ENCODE peak calls at places on chromosome 12, in nine cellular contexts. One of them, this sample, is unnamed.

GRCh38 chr12:94033767-94034166 is 114.6 kb upstream of the PLXNC1 start:
- DNase-seq in PC-3: no peak
- DNase-seq in HepG2: no peak
- DNase-seq in NT2/D1: no peak
- DNase-seq in IMR-90: no peak
- DNase-seq in neural progenitor cell: no peak
- DNase-seq in DND-41: no peak
- DNase-seq in neuronal stem cell: no peak
- DNase-seq in mammary epithelial cell: no peak
- DNase-seq in this sample: no peak

GRCh38 chr12:5778823-5779222 is 166.2 kb downstream of the ANO2 start:
- DNase-seq in HepG2: no peak
- DNase-seq in DND-41: no peak
- DNase-seq in mammary epithelial cell: no peak
- DNase-seq in NT2/D1: no peak
- DNase-seq in IMR-90: no peak
- DNase-seq in PC-3: no peak
- DNase-seq in neural progenitor cell: no peak
- DNase-seq in neuronal stem cell: no peak
- DNase-seq in this sample: no peak

GRCh38 chr12:48782457-48783395 is 6.2 kb downstream of the ADCY6 start:
- DNase-seq in NT2/D1: no peak
- DNase-seq in neuronal stem cell: no peak
- DNase-seq in IMR-90: no peak
- DNase-seq in mammary epithelial cell: no peak
- DNase-seq in neural progenitor cell: no peak
- DNase-seq in HepG2: no peak
- DNase-seq in PC-3: no peak
- DNase-seq in DND-41: no peak
- DNase-seq in this sample: no peak

GRCh38 chr12:117282490-117282889 is 78.9 kb downstream of the NOS1 start:
- DNase-seq in IMR-90: no peak
- DNase-seq in neuronal stem cell: no peak
- DNase-seq in DND-41: no peak
- DNase-seq in neural progenitor cell: no peak
- DNase-seq in mammary epithelial cell: no peak
- DNase-seq in NT2/D1: no peak
- DNase-seq in PC-3: peak; percentile 59
- DNase-seq in HepG2: no peak
- DNase-seq in this sample: no peak

GRCh38 chr12:122527478-122527944 is 462 bp downstream of the KNTC1 start:
- DNase-seq in neuronal stem cell: no peak
- DNase-seq in neural progenitor cell: peak; percentile 51
- DNase-seq in IMR-90: peak; percentile 21
- DNase-seq in NT2/D1: no peak
- DNase-seq in PC-3: peak; percentile 47
- DNase-seq in DND-41: peak; percentile 62
- DNase-seq in mammary epithelial cell: peak; percentile 35
- DNase-seq in HepG2: no peak
- DNase-seq in this sample: peak; percentile 44

GRCh38 chr12:92519284-92519683 is 183.5 kb upstream of the PLEKHG7 start:
- DNase-seq in DND-41: no peak
- DNase-seq in IMR-90: no peak
- DNase-seq in HepG2: no peak
- DNase-seq in mammary epithelial cell: no peak
- DNase-seq in NT2/D1: no peak
- DNase-seq in neural progenitor cell: no peak
- DNase-seq in PC-3: no peak
- DNase-seq in neuronal stem cell: no peak
- DNase-seq in this sample: no peak

GRCh38 chr12:95601626-95602025 is 50.4 kb upstream of the USP44 start:
- DNase-seq in IMR-90: peak; percentile 94
- DNase-seq in HepG2: no peak
- DNase-seq in DND-41: no peak
- DNase-seq in PC-3: peak; percentile 89
- DNase-seq in mammary epithelial cell: no peak
- DNase-seq in NT2/D1: no peak
- DNase-seq in neuronal stem cell: no peak
- DNase-seq in neural progenitor cell: no peak
- DNase-seq in this sample: peak; percentile 45

GRCh38 chr12:103881261-103881660 is 40.2 kb upstream of the NT5DC3 start:
- DNase-seq in neural progenitor cell: no peak
- DNase-seq in mammary epithelial cell: no peak
- DNase-seq in HepG2: peak; percentile 34
- DNase-seq in NT2/D1: no peak
- DNase-seq in neuronal stem cell: no peak
- DNase-seq in IMR-90: no peak
- DNase-seq in DND-41: no peak
- DNase-seq in PC-3: no peak
- DNase-seq in this sample: no peak

DNA sequence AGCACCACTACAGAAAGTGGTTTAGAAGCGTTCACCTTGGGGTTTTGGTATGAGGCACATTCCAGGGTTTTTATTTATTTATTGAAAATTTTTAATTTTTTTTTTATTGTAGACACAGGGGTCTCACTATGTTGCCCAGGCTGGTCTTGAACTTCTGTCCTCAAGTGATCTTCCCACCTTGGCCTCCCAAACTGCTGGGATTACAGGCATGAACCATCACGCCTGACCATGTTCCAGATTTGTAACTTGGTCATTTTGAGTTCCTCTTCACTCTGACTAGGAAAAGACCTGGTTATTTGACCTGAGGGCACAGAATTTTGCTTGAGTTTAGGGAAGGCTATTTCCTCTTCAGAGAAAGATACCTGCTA is 3.1 kb downstream of the MLEC start:
- DNase-seq in NT2/D1: no peak
- DNase-seq in PC-3: no peak
- DNase-seq in DND-41: no peak
- DNase-seq in mammary epithelial cell: no peak
- DNase-seq in neural progenitor cell: no peak
- DNase-seq in IMR-90: no peak
- DNase-seq in HepG2: no peak
- DNase-seq in neuronal stem cell: no peak
- DNase-seq in this sample: no peak
- H3K9ac ChIP-seq in NT2/D1: peak overlapping the region; percentile 95
- H3K9ac ChIP-seq in PC-3: no peak overlapping the region
- H3K9ac ChIP-seq in DND-41: peak overlapping the region; percentile 95
- H3K9ac ChIP-seq in mammary epithelial cell: no peak overlapping the region
- H3K9ac ChIP-seq in neural progenitor cell: no peak overlapping the region
- H3K9ac ChIP-seq in IMR-90: no peak overlapping the region
- H3K9ac ChIP-seq in HepG2: peak overlapping the region; percentile 85
- H3K9ac ChIP-seq in neuronal stem cell: no peak overlapping the region
- H3K9ac ChIP-seq in this sample: no peak overlapping the region

DNA sequence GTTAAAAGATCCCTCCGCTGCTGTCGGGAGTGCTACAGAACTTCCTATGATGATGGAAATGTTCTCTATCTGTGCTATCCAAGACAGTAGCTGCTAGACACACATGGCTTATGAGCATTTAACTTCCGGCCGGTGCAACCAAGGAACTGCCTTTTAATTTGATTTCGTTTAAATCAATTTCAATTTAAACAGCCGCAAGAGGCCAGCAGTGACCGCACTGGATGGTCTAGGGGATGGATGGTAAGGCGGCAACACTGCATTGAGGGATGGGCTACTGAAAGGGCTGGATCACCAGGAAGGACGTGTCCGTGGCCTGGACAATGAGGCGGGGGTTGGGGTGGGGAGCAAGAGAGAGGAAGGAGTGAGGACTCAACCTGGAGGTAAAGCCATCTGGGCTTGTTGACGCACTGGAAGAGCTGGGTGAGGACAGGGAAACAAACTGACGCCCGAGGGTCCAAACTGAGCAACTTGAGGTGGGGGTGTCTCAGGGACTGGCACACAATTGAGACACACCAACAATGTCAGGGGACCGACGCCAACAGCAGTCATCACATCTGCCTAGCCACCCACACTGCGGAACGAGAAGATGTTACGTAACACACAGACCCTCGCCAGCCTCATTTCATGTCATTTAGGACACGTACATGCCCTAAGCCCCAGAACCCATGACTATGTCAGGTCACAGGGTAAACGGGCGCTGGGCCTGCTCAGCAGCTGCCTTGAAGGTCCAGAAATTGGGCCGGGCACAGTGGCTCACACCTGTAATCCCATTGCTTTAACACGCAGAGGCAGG is 57.6 kb downstream of the SCARB1 start:
- DNase-seq in IMR-90: no peak
- DNase-seq in neural progenitor cell: no peak
- DNase-seq in neuronal stem cell: no peak
- DNase-seq in PC-3: no peak
- DNase-seq in NT2/D1: no peak
- DNase-seq in HepG2: no peak
- DNase-seq in DND-41: no peak
- DNase-seq in mammary epithelial cell: no peak
- DNase-seq in this sample: no peak
- H3K9me3 ChIP-seq in IMR-90: no peaks in the 10 kb centered on the region
- H3K9me3 ChIP-seq in neural progenitor cell: no peaks in the 10 kb centered on the region
- H3K9me3 ChIP-seq in neuronal stem cell: peaks cover 5% of the 10 kb centered on the region
- H3K9me3 ChIP-seq in PC-3: no peaks in the 10 kb centered on the region
- H3K9me3 ChIP-seq in NT2/D1: no peaks in the 10 kb centered on the region
- H3K9me3 ChIP-seq in HepG2: no peaks in the 10 kb centered on the region
- H3K9me3 ChIP-seq in DND-41: no peaks in the 10 kb centered on the region
- H3K9me3 ChIP-seq in mammary epithelial cell: no peaks in the 10 kb centered on the region
- H3K9me3 ChIP-seq in this sample: no peaks in the 10 kb centered on the region

DNA sequence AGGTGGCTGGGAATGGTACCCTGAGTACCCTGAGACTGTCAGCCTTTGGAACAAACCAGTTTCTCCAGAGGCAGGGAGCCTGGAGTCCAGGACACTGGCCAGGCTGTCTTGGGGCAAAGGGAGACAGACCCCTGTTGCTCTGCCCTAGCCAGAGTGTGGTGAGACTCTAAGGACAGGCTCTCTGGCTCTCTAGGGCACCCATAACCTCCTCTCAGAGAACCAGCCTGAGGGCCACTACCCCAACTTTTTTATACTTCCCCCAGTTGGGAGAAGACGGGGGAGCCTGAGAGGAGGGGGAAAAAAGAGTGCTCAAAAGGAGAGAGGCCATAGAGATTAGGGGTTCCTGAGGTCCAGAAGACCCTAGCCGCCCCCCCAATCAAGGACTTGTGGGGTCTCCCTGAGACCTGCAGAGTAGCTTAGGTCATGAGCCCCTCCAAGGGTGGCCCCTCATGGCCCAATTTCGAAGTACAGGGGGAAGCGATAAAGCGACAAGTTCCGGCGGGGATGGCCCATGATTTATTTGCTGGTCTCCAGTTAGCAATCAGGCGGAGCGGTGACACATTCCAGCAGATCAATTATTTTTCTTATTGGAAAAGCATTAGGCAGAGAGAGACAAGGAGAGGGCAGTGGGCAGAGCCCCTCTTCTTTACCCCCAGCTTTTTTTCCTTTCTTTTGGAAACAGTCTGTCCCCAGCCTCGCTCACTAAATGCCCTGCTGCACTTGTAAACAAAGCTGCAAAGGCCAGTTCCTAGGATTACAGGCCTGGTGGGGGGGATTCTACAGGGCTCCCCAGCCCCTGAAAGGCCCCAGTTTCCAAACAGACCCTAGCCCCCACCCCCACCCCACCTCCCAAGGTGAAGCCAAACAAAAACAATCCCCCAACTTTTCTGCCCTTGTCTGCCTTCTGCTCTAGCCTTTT is 1.5 kb downstream of the HOXC8 start:
- DNase-seq in neural progenitor cell: no peak
- DNase-seq in NT2/D1: no peak
- DNase-seq in HepG2: no peak
- DNase-seq in neuronal stem cell: no peak
- DNase-seq in PC-3: no peak
- DNase-seq in mammary epithelial cell: no peak
- DNase-seq in IMR-90: no peak
- DNase-seq in DND-41: no peak
- DNase-seq in this sample: no peak
- H3K4me3 ChIP-seq in neural progenitor cell: no peak overlapping the region
- H3K4me3 ChIP-seq in NT2/D1: no peak overlapping the region
- H3K4me3 ChIP-seq in HepG2: no peak overlapping the region
- H3K4me3 ChIP-seq in neuronal stem cell: no peak overlapping the region
- H3K4me3 ChIP-seq in PC-3: peak overlapping the region; percentile 78
- H3K4me3 ChIP-seq in mammary epithelial cell: peak overlapping the region; percentile 14
- H3K4me3 ChIP-seq in IMR-90: no peak overlapping the region
- H3K4me3 ChIP-seq in DND-41: no peak overlapping the region
- H3K4me3 ChIP-seq in this sample: peak overlapping the region; percentile 96

GRCh38 chr12:108840605-108841328 is 16.6 kb downstream of the SSH1 start:
- DNase-seq in IMR-90: peak; percentile 53
- DNase-seq in neural progenitor cell: peak; percentile 48
- DNase-seq in PC-3: no peak
- DNase-seq in mammary epithelial cell: no peak
- DNase-seq in HepG2: no peak
- DNase-seq in NT2/D1: no peak
- DNase-seq in DND-41: no peak
- DNase-seq in neuronal stem cell: no peak
- DNase-seq in this sample: peak; percentile 44
- H3K9ac ChIP-seq in IMR-90: no peak overlapping the region
- H3K9ac ChIP-seq in neural progenitor cell: no peak overlapping the region
- H3K9ac ChIP-seq in PC-3: no peak overlapping the region
- H3K9ac ChIP-seq in mammary epithelial cell: no peak overlapping the region
- H3K9ac ChIP-seq in HepG2: no peak overlapping the region
- H3K9ac ChIP-seq in NT2/D1: no peak overlapping the region
- H3K9ac ChIP-seq in DND-41: no peak overlapping the region
- H3K9ac ChIP-seq in neuronal stem cell: no peak overlapping the region
- H3K9ac ChIP-seq in this sample: peak overlapping the region; percentile 27

DNA sequence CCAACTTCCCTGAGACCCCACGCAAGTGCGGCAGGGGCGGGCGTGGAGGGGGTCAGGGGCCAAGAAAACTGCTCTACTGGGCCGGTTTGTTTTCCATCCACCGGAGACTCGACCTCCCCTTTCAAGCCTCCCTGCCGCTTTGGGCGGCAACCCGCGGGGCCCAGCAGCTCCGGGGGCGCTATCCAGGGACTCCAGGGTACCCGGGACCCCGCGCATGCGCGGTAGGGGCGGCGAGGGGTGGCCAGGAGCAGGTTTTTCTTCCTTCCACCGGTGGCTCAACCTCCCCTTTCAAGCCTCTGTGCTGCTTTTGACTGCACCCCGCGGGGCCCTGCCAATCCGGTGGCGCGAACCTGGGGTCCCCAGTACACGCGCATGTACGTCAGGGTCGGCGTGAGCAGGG is 323.5 kb downstream of the ALG10 start:
- DNase-seq in DND-41: no peak
- DNase-seq in neuronal stem cell: no peak
- DNase-seq in neural progenitor cell: no peak
- DNase-seq in NT2/D1: no peak
- DNase-seq in PC-3: peak; percentile 10
- DNase-seq in mammary epithelial cell: no peak
- DNase-seq in HepG2: no peak
- DNase-seq in IMR-90: no peak
- DNase-seq in this sample: no peak
- H3K9me3 ChIP-seq in DND-41: peaks cover 46% of the 10 kb centered on the region
- H3K9me3 ChIP-seq in neuronal stem cell: peaks cover 48% of the 10 kb centered on the region
- H3K9me3 ChIP-seq in neural progenitor cell: no peaks in the 10 kb centered on the region
- H3K9me3 ChIP-seq in NT2/D1: no peaks in the 10 kb centered on the region
- H3K9me3 ChIP-seq in PC-3: no peaks in the 10 kb centered on the region
- H3K9me3 ChIP-seq in mammary epithelial cell: peaks cover 40% of the 10 kb centered on the region
- H3K9me3 ChIP-seq in HepG2: no peaks in the 10 kb centered on the region
- H3K9me3 ChIP-seq in IMR-90: peaks cover 24% of the 10 kb centered on the region
- H3K9me3 ChIP-seq in this sample: no peaks in the 10 kb centered on the region